ENCODE peak calls at places on chromosome 13, in seven cellular contexts. Q is caudate nucleus; J is CD8-positive, alpha-beta memory T cell; Z is ACHN; T is HFFc6; F is SHP77; I is T-helper 17 cell. N is an unnamed sample.

GRCh38 chr13:45219938-45220375 is 19.1 kb upstream of the KCTD4 start:
- DNase-seq in Q (no peak), J (no peak), Z (peak; percentile 59), T (peak; percentile 70), F (no peak), I (no peak), N (peak; percentile 28)

GRCh38 chr13:33025220-33025744 is 9.1 kb downstream of the KL start:
- DNase-seq in Q (no peak), J (no peak), Z (no peak), T (no peak), F (no peak), I (no peak), N (no peak)

GRCh38 chr13:112901951-112902651 is 66.9 kb upstream of the MCF2L start:
- DNase-seq in Q (no peak), J (no peak), Z (no peak), T (no peak), F (no peak), I (no peak), N (no peak)

GRCh38 chr13:74166286-74166685 is 32.1 kb upstream of the KLF12 start:
- DNase-seq in Q (no peak), J (no peak), Z (no peak), T (no peak), F (no peak), I (no peak), N (no peak)

GRCh38 chr13:100735494-100735893 is 60.9 kb upstream of the TMTC4 start:
- DNase-seq in Q (no peak), J (no peak), Z (no peak), T (no peak), F (no peak), I (no peak), N (no peak)

GRCh38 chr13:33524086-33524485 is 238.5 kb upstream of the STARD13 start:
- DNase-seq in Q (no peak), J (no peak), Z (no peak), T (peak; percentile 83), F (no peak), I (no peak), N (no peak)

GRCh38 chr13:20161275-20161950 is 561 bp upstream of the GJA3 start:
- DNase-seq in Q (no peak), J (peak; percentile 46), Z (no peak), T (no peak), F (no peak), I (peak; percentile 42), N (peak; percentile 24)

GRCh38 chr13:81017525-81018152 is 676.7 kb upstream of the SPRY2 start:
- DNase-seq in Q (no peak), J (no peak), Z (peak; percentile 48), T (peak; percentile 30), F (peak; percentile 25), I (no peak), N (no peak)

GRCh38 chr13:37947419-37948140 is 78.0 kb upstream of the TRPC4 start:
- DNase-seq in Q (no peak), J (no peak), Z (no peak), T (no peak), F (no peak), I (no peak), N (no peak)

GRCh38 chr13:97566907-97567306 is 132.9 kb downstream of the RAP2A start:
- DNase-seq in Q (no peak), J (no peak), Z (no peak), T (no peak), F (no peak), I (no peak), N (no peak)

GRCh38 chr13:99220199-99220931 is 19.7 kb downstream of the UBAC2 start:
- DNase-seq in Q (no peak), J (peak; percentile 21), Z (no peak), T (no peak), F (no peak), I (no peak), N (no peak)

GRCh38 chr13:59700281-59700680 is 463.4 kb downstream of the DIAPH3 start:
- DNase-seq in Q (no peak), J (no peak), Z (no peak), T (peak; percentile 47), F (no peak), I (no peak), N (no peak)

GRCh38 chr13:53946500-53946899 is 917.9 kb downstream of the OLFM4 start:
- DNase-seq in Q (no peak), J (no peak), Z (no peak), T (no peak), F (no peak), I (no peak), N (no peak)

GRCh38 chr13:45511310-45512147 is 46.8 kb downstream of the COG3 start:
- DNase-seq in Q (no peak), J (no peak), Z (peak; percentile 68), T (peak; percentile 70), F (peak; percentile 38), I (no peak), N (peak; percentile 19)

GRCh38 chr13:112754281-112755025 is 64.6 kb downstream of the ATP11A start:
- DNase-seq in Q (no peak), J (no peak), Z (no peak), T (no peak), F (no peak), I (no peak), N (no peak)